ENCODE peak calls at places on chromosomes 5 and 9, in eight cellular contexts. N is NCI-H1694, O is A172, E is NCI-H345, I is neural crest cell, U is colonic mucosa, W is renal cortical epithelial cell, A is WTC11. Y is an unnamed sample.

GRCh38 chr9:115524467-115525059 is 406.6 kb upstream of the TNC start:
- DNase-seq in O (peak), A (no peak), E (peak), I (peak), N (peak), W (peak), U (peak), Y (peak)

GRCh38 chr9:134348404-134349155 is 22.3 kb downstream of the RXRA start:
- DNase-seq in A (no peak), N (no peak), O (no peak), I (no peak), U (no peak), E (peak), W (no peak), Y (no peak)

GRCh38 chr9:2502760-2503159 is 118.8 kb upstream of the VLDLR start:
- DNase-seq in E (no peak), I (no peak), O (no peak), N (no peak), U (no peak), W (no peak), A (no peak), Y (no peak)

GRCh38 chr5:1008451-1009358 is at the start of gene NKD2:
- DNase-seq in O (no peak), I (peak), N (no peak), W (no peak), U (peak), E (peak), A (peak), Y (no peak)

GRCh38 chr5:126003309-126003708 is 419.9 kb upstream of the GRAMD2B start:
- DNase-seq in E (no peak), W (peak), N (no peak), A (no peak), I (no peak), U (peak), O (peak), Y (peak)

GRCh38 chr5:179798771-179799643 is 5.2 kb downstream of the LTC4S start:
- DNase-seq in I (no peak), O (no peak), N (no peak), E (no peak), W (no peak), U (no peak), A (no peak), Y (no peak)

GRCh38 chr5:133732536-133732935 is 120.2 kb upstream of the FSTL4 start:
- DNase-seq in E (no peak), U (no peak), W (no peak), I (no peak), O (no peak), A (no peak), N (no peak), Y (no peak)

GRCh38 chr5:89421035-89421434 is 538.1 kb upstream of the MEF2C start:
- DNase-seq in I (no peak), O (peak), U (no peak), A (no peak), N (no peak), W (peak), E (no peak), Y (peak)

GRCh38 chr9:132505961-132506691 is 76.3 kb upstream of the BARHL1 start:
- DNase-seq in I (no peak), E (no peak), W (no peak), N (no peak), A (no peak), O (no peak), U (no peak), Y (no peak)

GRCh38 chr5:53983568-53984465 is 326.6 kb downstream of the ARL15 start:
- DNase-seq in N (no peak), U (no peak), E (no peak), A (no peak), W (no peak), I (no peak), O (peak), Y (no peak)

GRCh38 chr9:127904518-127904887 is 5.1 kb upstream of the ST6GALNAC6 start:
- DNase-seq in W (no peak), N (no peak), U (peak), I (no peak), E (no peak), O (no peak), A (peak), Y (no peak)

GRCh38 chr9:97711223-97711626 is 14.1 kb upstream of the XPA start:
- DNase-seq in O (no peak), U (no peak), W (no peak), I (no peak), N (no peak), E (no peak), A (peak), Y (no peak)

GRCh38 chr9:34675048-34675714 is 12.7 kb upstream of the CCL27 start:
- DNase-seq in O (peak), W (peak), A (peak), E (peak), N (peak), U (peak), I (peak), Y (no peak)

GRCh38 chr5:171816666-171817065 is 31.0 kb downstream of the SMIM23 start:
- DNase-seq in O (no peak), N (no peak), I (no peak), E (no peak), W (no peak), U (no peak), A (no peak), Y (no peak)

GRCh38 chr5:633521-633955 is 21.4 kb downstream of the CEP72 start:
- DNase-seq in U (peak), I (peak), W (no peak), O (peak), E (no peak), N (no peak), A (no peak), Y (no peak)

GRCh38 chr5:180336234-180337020 is 16.7 kb downstream of the GFPT2 start:
- DNase-seq in N (no peak), W (no peak), O (no peak), I (no peak), E (no peak), U (no peak), A (no peak), Y (no peak)

GRCh38 chr5:548256-548655 is 24.0 kb upstream of the SLC9A3 start:
- DNase-seq in A (peak), E (no peak), N (no peak), I (no peak), O (peak), W (peak), U (no peak), Y (no peak)

GRCh38 chr5:142769251-142769792 is 855 bp upstream of the ARHGAP26 start:
- DNase-seq in U (peak), O (no peak), A (no peak), E (no peak), N (no peak), I (no peak), W (no peak), Y (no peak)

GRCh38 chr5:179549973-179550510 is 312 bp upstream of the RUFY1 start:
- DNase-seq in N (peak), U (no peak), A (no peak), E (peak), I (no peak), O (peak), W (peak), Y (peak)

GRCh38 chr9:122402403-122403268 is 31.8 kb downstream of the PTGS1 start:
- DNase-seq in N (no peak), E (no peak), O (peak), W (peak), U (no peak), A (no peak), I (no peak), Y (peak)

GRCh38 chr9:129875181-129875611 is 39.9 kb downstream of the USP20 start:
- DNase-seq in I (no peak), E (no peak), A (peak), U (no peak), O (no peak), W (no peak), N (no peak), Y (no peak)

GRCh38 chr9:131912069-131912468 is 167.6 kb downstream of the MED27 start:
- DNase-seq in W (no peak), I (no peak), A (no peak), N (no peak), E (no peak), O (no peak), U (no peak), Y (no peak)

GRCh38 chr5:171420429-171421231 is 1.2 kb downstream of the FGF18 start:
- DNase-seq in U (peak), E (peak), O (peak), N (peak), W (peak), I (no peak), A (peak), Y (no peak)

GRCh38 chr9:35791321-35791921 is at the start of gene NPR2:
- DNase-seq in E (no peak), U (no peak), W (no peak), I (peak), O (no peak), A (peak), N (no peak), Y (peak)

GRCh38 chr5:140565024-140565779 is 574 bp downstream of the SLC35A4 start:
- DNase-seq in O (peak), U (no peak), N (no peak), W (peak), I (no peak), A (no peak), E (no peak), Y (no peak)

GRCh38 chr5:134084570-134084969 is 29.9 kb upstream of the TCF7 start:
- DNase-seq in A (no peak), N (no peak), U (no peak), E (no peak), I (no peak), W (no peak), O (no peak), Y (no peak)

Y was measured in kidney glomerular epithelial cell.